ENCODE peak calls at places on chromosome 1, in five cellular contexts. S is H1, J is astrocyte of the spinal cord, F is small intestine, A is mammary epithelial cell. N is an unnamed sample.

GRCh38 chr1:113353581-113353980 is 36.7 kb upstream of the MAGI3 start:
- DNase-seq in S (no peak), J (no peak), F (no peak), A (peak), N (no peak)

GRCh38 chr1:169309178-169310166 is 58.1 kb downstream of the NME7 start:
- DNase-seq in S (no peak), J (no peak), F (peak), A (no peak), N (no peak)

GRCh38 chr1:59574085-59574484 is 240.7 kb upstream of the HOOK1 start:
- DNase-seq in S (no peak), J (peak), F (no peak), A (peak), N (peak)

GRCh38 chr1:7352364-7352763 is 418.7 kb upstream of the VAMP3 start:
- DNase-seq in S (no peak), J (no peak), F (no peak), A (no peak), N (no peak)

GRCh38 chr1:5836776-5837440 is 155.3 kb downstream of the NPHP4 start:
- DNase-seq in S (no peak), J (no peak), F (no peak), A (no peak), N (no peak)

GRCh38 chr1:226827968-226828513 is 42.4 kb upstream of the PSEN2 start:
- DNase-seq in S (peak), J (peak), F (peak), A (peak), N (peak)

GRCh38 chr1:23644555-23644866 is 47.1 kb upstream of the RPL11 start:
- DNase-seq in S (no peak), J (no peak), F (no peak), A (no peak), N (no peak)

GRCh38 chr1:51559501-51559900 is 40.4 kb upstream of the EPS15 start:
- DNase-seq in S (no peak), J (no peak), F (no peak), A (no peak), N (no peak)

DNA sequence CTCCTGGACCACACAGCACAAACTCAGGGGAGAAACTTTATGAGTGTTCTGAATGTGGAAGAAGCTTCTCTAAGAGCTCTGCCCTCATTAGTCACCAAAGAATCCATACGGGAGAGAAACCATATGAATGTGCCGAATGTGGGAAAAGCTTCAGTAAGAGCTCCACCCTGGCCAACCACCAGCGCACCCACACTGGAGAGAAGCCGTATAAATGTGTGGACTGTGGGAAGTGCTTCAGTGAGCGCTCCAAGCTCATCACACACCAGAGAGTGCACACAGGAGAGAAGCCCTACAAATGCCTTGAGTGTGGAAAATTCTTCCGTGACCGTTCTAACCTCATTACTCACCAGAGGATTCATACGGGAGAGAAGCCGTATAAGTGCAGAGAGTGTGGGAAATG is 22.5 kb downstream of the ZSCAN20 start:
- DNase-seq in S (no peak), J (no peak), F (no peak), A (no peak), N (no peak)
- H3K4me3 ChIP-seq in S (no peak), J (no peak), F (no peak), A (no peak), N (no peak)

GRCh38 chr1:156746716-156747631 is 4.5 kb downstream of the HDGF start:
- DNase-seq in S (peak), J (peak), F (peak), A (peak), N (peak)
- H3K4me3 ChIP-seq in S (peak), J (peak), F (peak), A (peak), N (peak)

DNA sequence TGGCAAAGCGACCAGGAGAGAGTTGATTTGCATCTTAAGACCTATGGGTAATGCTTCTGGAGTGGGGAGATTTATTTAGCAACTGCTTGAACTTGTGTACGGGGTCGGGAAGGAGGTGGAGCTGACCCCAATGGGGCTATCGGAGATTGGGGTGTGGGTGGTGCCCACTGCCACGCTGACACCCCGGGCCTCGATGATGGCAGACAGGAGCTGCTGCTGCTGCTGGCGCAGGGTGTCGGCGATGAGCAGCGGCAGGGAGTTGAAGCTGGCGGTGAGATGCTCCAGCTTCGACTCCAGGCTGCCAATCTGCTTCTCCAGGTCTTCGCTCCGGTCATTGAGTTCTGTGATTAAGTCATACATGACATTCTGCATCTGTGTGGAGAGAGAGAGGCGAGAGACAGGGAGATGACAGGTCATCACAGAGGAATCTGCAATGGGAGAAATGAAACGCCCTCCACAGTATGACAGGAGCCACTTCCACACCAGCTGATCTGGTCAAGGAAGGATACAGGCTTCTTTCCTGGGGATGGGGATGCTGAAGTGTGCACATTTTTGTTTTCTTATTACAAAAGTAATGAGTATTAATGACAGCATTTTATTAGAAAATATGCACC is 100.0 kb upstream of the ADAR start:
- DNase-seq in S (no peak), J (no peak), F (no peak), A (no peak), N (no peak)
- H3K4me3 ChIP-seq in S (no peak), J (no peak), F (no peak), A (no peak), N (no peak)

GRCh38 chr1:240619901-240620621 is 8.1 kb upstream of the GREM2 start:
- DNase-seq in S (no peak), J (no peak), F (no peak), A (no peak), N (no peak)
- H3K4me3 ChIP-seq in S (no peak), J (no peak), F (no peak), A (no peak), N (no peak)

GRCh38 chr1:242523968-242524570 is 428 bp downstream of the PLD5 start:
- DNase-seq in S (peak), J (peak), F (peak), A (peak), N (peak)

GRCh38 chr1:242525360-242525722 is 844 bp upstream of the PLD5 start:
- DNase-seq in S (no peak), J (no peak), F (no peak), A (no peak), N (no peak)

GRCh38 chr1:242524571-242525359 is at the start of gene PLD5:
- DNase-seq in S (peak), J (no peak), F (no peak), A (peak), N (no peak)

GRCh38 chr1:242522304-242522945 is 2.1 kb downstream of the PLD5 start:
- DNase-seq in S (no peak), J (peak), F (no peak), A (peak), N (no peak)

GRCh38 chr1:242523282-242523967 is 1.1 kb downstream of the PLD5 start:
- DNase-seq in S (no peak), J (no peak), F (no peak), A (peak), N (no peak)
- H3K4me3 ChIP-seq in S (peak), J (peak), F (no peak), A (peak), N (no peak)

GRCh38 chr1:12232221-12232620 is 2.4 kb downstream of the VPS13D start:
- DNase-seq in S (no peak), J (no peak), F (peak), A (peak), N (no peak)
- H3K4me3 ChIP-seq in S (no peak), J (no peak), F (no peak), A (no peak), N (no peak)

GRCh38 chr1:204478921-204479320 is 15.7 kb downstream of the PIK3C2B start:
- DNase-seq in S (no peak), J (no peak), F (no peak), A (no peak), N (no peak)
- H3K4me3 ChIP-seq in S (no peak), J (no peak), F (no peak), A (no peak), N (no peak)

N was measured in AG10803.